ENCODE peak calls at places on chromosomes 7 and 10, in nine cellular contexts. F, W, L, R, J, H, U, Y and P are unnamed samples.

GRCh38 chr7:15515201-15515777 is 46.5 kb downstream of the AGMO start:
- DNase-seq in W (no peak), U (no peak), J (no peak), L (no peak), F (no peak), R (peak; percentile 1), Y (no peak), H (no peak), P (no peak)

GRCh38 chr10:70561051-70561450 is 41.5 kb downstream of the PRF1 start:
- DNase-seq in L (peak; percentile 14), U (no peak), F (no peak), J (no peak), W (no peak), Y (no peak), H (no peak), R (no peak), P (no peak)

GRCh38 chr7:134153493-134154093 is 26.5 kb downstream of the LRGUK start:
- DNase-seq in R (no peak), F (no peak), H (no peak), L (no peak), W (no peak), Y (no peak), J (no peak), U (no peak), P (no peak)

GRCh38 chr7:9557853-9558252 is 1124.4 kb downstream of the NXPH1 start:
- DNase-seq in Y (no peak), U (no peak), R (no peak), F (peak; percentile 12), J (no peak), L (no peak), W (no peak), H (no peak), P (no peak)

GRCh38 chr7:128458956-128459355 is 3.3 kb downstream of the HILPDA start:
- DNase-seq in R (no peak), J (no peak), F (no peak), W (no peak), H (no peak), Y (no peak), L (no peak), U (no peak), P (no peak)

GRCh38 chr10:82552273-82552672 is 677.3 kb downstream of the NRG3 start:
- DNase-seq in J (no peak), R (no peak), W (no peak), L (no peak), F (no peak), H (no peak), U (no peak), Y (no peak), P (no peak)

GRCh38 chr7:92748509-92748908 is 87.9 kb downstream of the CDK6 start:
- DNase-seq in Y (no peak), R (no peak), U (no peak), L (no peak), J (no peak), F (no peak), H (no peak), W (no peak), P (no peak)

GRCh38 chr7:29007127-29007526 is 49.0 kb upstream of the TRIL start:
- DNase-seq in R (no peak), H (no peak), Y (no peak), L (no peak), F (no peak), W (no peak), U (no peak), J (no peak), P (no peak)

GRCh38 chr7:150631866-150632864 is at the start of gene GIMAP6:
- DNase-seq in U (peak; percentile 18), H (no peak), F (no peak), R (no peak), L (no peak), J (no peak), Y (no peak), W (no peak), P (no peak)

GRCh38 chr7:22715969-22716368 is 11.0 kb upstream of the IL6 start:
- DNase-seq in Y (no peak), J (no peak), F (no peak), R (no peak), H (no peak), U (no peak), L (no peak), W (no peak), P (no peak)

GRCh38 chr7:66859794-66860645 is 61.0 kb upstream of the TMEM248 start:
- DNase-seq in J (no peak), H (no peak), W (no peak), U (no peak), F (no peak), Y (no peak), R (peak; percentile 42), L (no peak), P (no peak)

GRCh38 chr10:98028168-98028770 is 2.2 kb downstream of the CRTAC1 start:
- DNase-seq in Y (peak; percentile 63), H (no peak), R (peak; percentile 3), L (peak; percentile 56), F (peak; percentile 69), U (peak; percentile 24), J (peak; percentile 15), W (peak; percentile 30), P (peak; percentile 27)

GRCh38 chr10:72335394-72336258 is 19.1 kb downstream of the DNAJB12 start:
- DNase-seq in J (no peak), L (peak; percentile 75), H (peak; percentile 42), Y (peak; percentile 83), R (no peak), F (peak; percentile 87), U (peak; percentile 74), W (peak; percentile 67), P (peak; percentile 38)

GRCh38 chr7:81299272-81299671 is 380.4 kb upstream of the SEMA3C start:
- DNase-seq in R (peak; percentile 96), Y (no peak), F (no peak), L (no peak), J (peak; percentile 88), W (no peak), H (no peak), U (no peak), P (no peak)
- H3K9me3 ChIP-seq in R (no peaks in the 10 kb centered on the region), Y (no peaks in the 10 kb centered on the region), F (no peaks in the 10 kb centered on the region), L (no peaks in the 10 kb centered on the region), J (peaks cover 11% of the 10 kb centered on the region), W (no peaks in the 10 kb centered on the region), H (no peaks in the 10 kb centered on the region), U (no peaks in the 10 kb centered on the region), P (no peaks in the 10 kb centered on the region)

DNA sequence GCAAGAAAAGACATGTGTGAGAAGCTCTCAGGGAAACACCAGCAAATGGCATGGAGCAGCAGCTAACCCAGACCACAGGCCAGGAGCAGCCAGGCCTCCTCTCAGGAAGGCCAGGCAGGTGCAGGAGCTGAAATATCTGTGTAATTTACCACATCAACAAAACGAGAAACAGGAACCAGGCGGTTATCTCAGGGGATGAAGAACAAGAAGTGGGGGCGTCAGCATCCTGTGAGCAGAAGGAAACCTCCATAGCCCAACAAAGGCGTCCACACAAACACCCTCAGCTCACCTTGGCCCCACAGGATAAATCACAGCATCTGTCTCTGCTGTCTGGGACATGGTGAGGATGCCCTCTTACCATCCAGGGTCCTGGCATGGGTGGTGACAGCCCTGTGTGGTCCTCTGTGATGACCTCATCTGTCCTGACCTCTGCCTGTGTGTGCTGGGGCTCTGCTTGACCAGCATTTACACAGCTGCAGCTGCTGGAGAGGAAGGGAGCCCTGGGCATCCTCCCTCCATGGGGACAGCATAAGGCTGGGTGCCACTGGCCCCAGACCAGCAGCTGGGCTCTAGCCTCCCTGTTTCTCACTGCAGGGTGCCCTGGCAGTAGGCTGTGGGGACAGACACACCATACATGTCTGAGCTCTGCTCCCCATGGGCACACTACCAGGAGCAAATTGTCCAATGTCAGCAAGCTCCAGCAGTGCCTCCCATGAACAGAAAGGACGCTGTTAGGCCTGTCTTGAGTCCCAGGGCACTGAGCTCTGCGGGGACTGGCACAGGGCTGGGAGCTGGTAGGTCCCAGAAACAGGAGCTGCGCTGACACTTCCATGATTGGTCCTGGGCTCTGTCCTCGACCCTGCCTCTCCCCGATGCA is 34.6 kb downstream of the ANXA8 start:
- DNase-seq in J (no peak), F (no peak), H (no peak), R (no peak), Y (no peak), U (no peak), W (no peak), L (no peak), P (no peak)
- H3K9me3 ChIP-seq in J (peaks cover 3% of the 10 kb centered on the region), F (no peaks in the 10 kb centered on the region), H (peaks cover 21% of the 10 kb centered on the region), R (peaks cover 15% of the 10 kb centered on the region), Y (peaks cover 22% of the 10 kb centered on the region), U (peaks cover 13% of the 10 kb centered on the region), W (no peaks in the 10 kb centered on the region), L (no peaks in the 10 kb centered on the region), P (no peaks in the 10 kb centered on the region)

GRCh38 chr10:130427216-130427722 is 291.1 kb downstream of the GLRX3 start:
- DNase-seq in R (no peak), L (no peak), U (no peak), W (no peak), J (no peak), H (no peak), F (no peak), Y (peak; percentile 50), P (no peak)
- H3K9me3 ChIP-seq in R (peaks cover 61% of the 10 kb centered on the region), L (no peaks in the 10 kb centered on the region), U (no peaks in the 10 kb centered on the region), W (no peaks in the 10 kb centered on the region), J (no peaks in the 10 kb centered on the region), H (peaks cover 9% of the 10 kb centered on the region), F (no peaks in the 10 kb centered on the region), Y (no peaks in the 10 kb centered on the region), P (no peaks in the 10 kb centered on the region)

GRCh38 chr7:153006911-153007310 is 247.4 kb downstream of the ACTR3B start:
- DNase-seq in H (no peak), R (no peak), J (no peak), Y (no peak), W (no peak), L (no peak), U (no peak), F (no peak), P (no peak)
- H3K9me3 ChIP-seq in H (no peaks in the 10 kb centered on the region), R (peaks cover 40% of the 10 kb centered on the region), J (no peaks in the 10 kb centered on the region), Y (no peaks in the 10 kb centered on the region), W (no peaks in the 10 kb centered on the region), L (no peaks in the 10 kb centered on the region), U (no peaks in the 10 kb centered on the region), F (no peaks in the 10 kb centered on the region), P (no peaks in the 10 kb centered on the region)

DNA sequence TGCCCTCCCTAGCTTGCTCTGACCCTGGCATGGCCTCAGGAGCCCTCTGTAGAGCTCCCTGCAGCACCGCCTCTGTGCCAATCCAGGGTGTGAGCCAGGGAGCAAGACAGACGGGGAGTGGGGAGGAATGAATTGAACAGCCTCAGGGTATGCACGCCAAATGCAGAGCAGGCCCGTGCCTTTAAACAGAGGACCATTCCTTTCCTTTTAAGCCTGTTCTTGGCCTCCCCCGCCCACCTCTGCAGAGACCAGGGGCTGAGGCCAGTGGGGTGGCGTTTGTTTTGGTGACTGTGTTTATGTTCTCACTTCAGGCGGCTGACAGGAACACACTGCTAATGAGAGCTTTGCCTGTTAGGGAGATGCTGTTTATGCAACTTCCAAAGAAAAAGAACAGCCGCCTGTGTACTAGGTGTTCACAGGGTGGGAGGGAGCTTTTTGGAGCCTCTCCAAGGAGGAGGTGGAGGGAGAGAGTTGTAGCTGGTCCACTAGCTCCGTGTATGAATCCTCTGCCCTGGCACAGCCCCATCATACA is 528.1 kb upstream of the DPP6 start:
- DNase-seq in W (peak; percentile 71), U (peak; percentile 60), H (no peak), R (no peak), Y (no peak), L (no peak), F (no peak), J (no peak), P (no peak)
- H3K9me3 ChIP-seq in W (no peaks in the 10 kb centered on the region), U (no peaks in the 10 kb centered on the region), H (no peaks in the 10 kb centered on the region), R (peaks cover 31% of the 10 kb centered on the region), Y (no peaks in the 10 kb centered on the region), L (no peaks in the 10 kb centered on the region), F (no peaks in the 10 kb centered on the region), J (no peaks in the 10 kb centered on the region), P (no peaks in the 10 kb centered on the region)